ENCODE peak calls at places on chromosomes 11 and 22, in six cellular contexts. A is neural crest cell; P is AG09309; G is astrocyte of the spinal cord; S is stimulated activated CD4-positive, alpha-beta T cell treated with anti-CD3 and anti-CD28 coated beads, TNF-alpha, amount 100 ng/mL, for 24 hours; C is naive thymus-derived CD8-positive, alpha-beta T cell. X is an unnamed sample.

GRCh38 chr11:66275396-66275795 is 2.6 kb upstream of the CNIH2 start:
- DNase-seq in S (no peak), P (no peak), C (no peak), G (no peak), A (no peak), X (no peak)

GRCh38 chr11:45148276-45148675 is 1.8 kb downstream of the PRDM11 start:
- DNase-seq in G (no peak), A (no peak), P (no peak), C (no peak), S (no peak), X (no peak)

GRCh38 chr22:23293720-23294119 is 113.4 kb downstream of the BCR start:
- DNase-seq in A (no peak), S (no peak), P (no peak), G (no peak), C (no peak), X (no peak)

GRCh38 chr11:66281001-66281400 is 3.0 kb downstream of the CNIH2 start:
- DNase-seq in G (no peak), S (no peak), A (no peak), C (no peak), P (no peak), X (no peak)

GRCh38 chr22:27252282-27253049 is 549.1 kb downstream of the MN1 start:
- DNase-seq in P (peak), S (no peak), C (no peak), A (no peak), G (peak), X (no peak)

GRCh38 chr22:30933457-30933856 is 35.1 kb downstream of the MORC2 start:
- DNase-seq in G (no peak), A (no peak), C (no peak), S (no peak), P (no peak), X (no peak)

GRCh38 chr11:72814831-72815618 is 814 bp downstream of the ATG16L2 start:
- DNase-seq in P (no peak), G (peak), A (no peak), C (peak), S (no peak), X (peak)

GRCh38 chr11:8338138-8338537 is 74.5 kb upstream of the LMO1 start:
- DNase-seq in P (no peak), G (peak), C (peak), A (peak), S (no peak), X (no peak)

GRCh38 chr22:29343313-29343805 is 27.9 kb upstream of the RASL10A start:
- DNase-seq in G (peak), P (peak), A (no peak), C (no peak), S (no peak), X (no peak)

GRCh38 chr11:48029686-48030279 is 49.4 kb downstream of the PTPRJ start:
- DNase-seq in A (no peak), S (no peak), G (no peak), P (no peak), C (no peak), X (no peak)

GRCh38 chr11:120548682-120549209 is 37.2 kb downstream of the GRIK4 start:
- DNase-seq in S (no peak), G (no peak), C (no peak), A (no peak), P (no peak), X (no peak)

GRCh38 chr11:18731949-18732821 is 6.2 kb upstream of the IGSF22 start:
- DNase-seq in C (peak), P (no peak), A (peak), S (peak), G (peak), X (peak)

GRCh38 chr11:64762916-64763803 is 3.4 kb upstream of the PYGM start:
- DNase-seq in C (peak), S (no peak), A (no peak), P (no peak), G (peak), X (no peak)

GRCh38 chr11:21018248-21018647 is 348.9 kb downstream of the NELL1 start:
- DNase-seq in P (no peak), C (no peak), G (no peak), S (no peak), A (no peak), X (no peak)

GRCh38 chr11:37465221-37465620 is 867.2 kb upstream of the RAG2 start:
- DNase-seq in S (no peak), P (no peak), G (no peak), C (no peak), A (no peak), X (no peak)